ENCODE peak calls at places on chromosomes 3 and 15, in four cellular contexts. Z is GM12865; U is activated CD4-positive, alpha-beta T cell treated with anti-CD3 and anti-CD28 coated beads, Interleukin-2, amount 10 ng/mL, durations not matched to agents 7 days and 5 days; N is activated B cell treated with CpG ODN at 0.5 μM for 24 hours. Q is an unnamed sample.

GRCh38 chr15:70632981-70633380 is 130.4 kb downstream of the UACA start:
- DNase-seq in Z (no peak), U (no peak), N (no peak), Q (peak; percentile 33)

GRCh38 chr3:125374501-125374995 is 577 bp downstream of the ZNF148 start:
- DNase-seq in Z (peak; percentile 50), U (peak; percentile 19), N (no peak), Q (no peak)

GRCh38 chr3:30729512-30729911 is 123.1 kb downstream of the TGFBR2 start:
- DNase-seq in Z (no peak), U (no peak), N (no peak), Q (no peak)

GRCh38 chr3:66115858-66116654 is 77.3 kb upstream of the MAGI1 start:
- DNase-seq in Z (no peak), U (no peak), N (no peak), Q (peak; percentile 54)

GRCh38 chr3:150314248-150315027 is 93.7 kb upstream of the TSC22D2 start:
- DNase-seq in Z (no peak), U (no peak), N (no peak), Q (no peak)

GRCh38 chr3:42926310-42926709 is 20.4 kb downstream of the ZNF662 start:
- DNase-seq in Z (no peak), U (no peak), N (no peak), Q (no peak)

GRCh38 chr3:14141602-14142315 is 16.9 kb downstream of the TMEM43 start:
- DNase-seq in Z (no peak), U (no peak), N (no peak), Q (no peak)

GRCh38 chr3:140859592-140860336 is 81.9 kb upstream of the SLC25A36 start:
- DNase-seq in Z (peak; percentile 59), U (no peak), N (no peak), Q (no peak)

GRCh38 chr15:59362339-59362738 is 10.3 kb downstream of the MYO1E start:
- DNase-seq in Z (no peak), U (no peak), N (no peak), Q (no peak)

Q was measured in H1.